ENCODE peak calls at places on chromosomes 11 and 22, in five cellular contexts. One of them, this sample, is unnamed.

GRCh38 chr11:111882202-111882601 is 2.9 kb downstream of the CFAP68 start:
- ATAC-seq in heart left ventricle: no peak
- ATAC-seq in body of pancreas: no peak
- ATAC-seq in HCT116: no peak
- ATAC-seq in A549: no peak
- ATAC-seq in this sample: no peak

GRCh38 chr11:133816146-133816545 is 29.2 kb downstream of the SPATA19 start:
- ATAC-seq in heart left ventricle: no peak
- ATAC-seq in body of pancreas: no peak
- ATAC-seq in HCT116: no peak
- ATAC-seq in A549: no peak
- ATAC-seq in this sample: no peak

GRCh38 chr11:10594407-10594806 is 25.9 kb upstream of the LYVE1 start:
- ATAC-seq in heart left ventricle: no peak
- ATAC-seq in body of pancreas: no peak
- ATAC-seq in HCT116: no peak
- ATAC-seq in A549: no peak
- ATAC-seq in this sample: no peak

GRCh38 chr11:46249103-46249942 is 28.1 kb upstream of the CREB3L1 start:
- ATAC-seq in heart left ventricle: peak
- ATAC-seq in body of pancreas: no peak
- ATAC-seq in HCT116: no peak
- ATAC-seq in A549: no peak
- ATAC-seq in this sample: no peak

GRCh38 chr11:477042-477715 is 27.1 kb downstream of the PTDSS2 start:
- ATAC-seq in heart left ventricle: no peak
- ATAC-seq in body of pancreas: no peak
- ATAC-seq in HCT116: no peak
- ATAC-seq in A549: no peak
- ATAC-seq in this sample: no peak

GRCh38 chr22:50656122-50657070 is 16.2 kb upstream of the SHANK3 start:
- ATAC-seq in heart left ventricle: peak
- ATAC-seq in body of pancreas: peak
- ATAC-seq in HCT116: peak
- ATAC-seq in A549: peak
- ATAC-seq in this sample: peak

GRCh38 chr22:29914165-29914564 is 31.2 kb downstream of the MTMR3 start:
- ATAC-seq in heart left ventricle: peak
- ATAC-seq in body of pancreas: no peak
- ATAC-seq in HCT116: no peak
- ATAC-seq in A549: no peak
- ATAC-seq in this sample: peak

GRCh38 chr22:25488244-25489020 is 76.0 kb upstream of the GRK3 start:
- ATAC-seq in heart left ventricle: peak
- ATAC-seq in body of pancreas: peak
- ATAC-seq in HCT116: peak
- ATAC-seq in A549: peak
- ATAC-seq in this sample: no peak

GRCh38 chr11:64713031-64713780 is 9.8 kb downstream of the NRXN2 start:
- ATAC-seq in heart left ventricle: peak
- ATAC-seq in body of pancreas: peak
- ATAC-seq in HCT116: no peak
- ATAC-seq in A549: no peak
- ATAC-seq in this sample: peak

GRCh38 chr11:61806785-61807184 is 10.0 kb downstream of the FADS1 start:
- ATAC-seq in heart left ventricle: no peak
- ATAC-seq in body of pancreas: no peak
- ATAC-seq in HCT116: no peak
- ATAC-seq in A549: no peak
- ATAC-seq in this sample: no peak

GRCh38 chr11:14124886-14125285 is 162.4 kb downstream of the SPON1 start:
- ATAC-seq in heart left ventricle: no peak
- ATAC-seq in body of pancreas: no peak
- ATAC-seq in HCT116: no peak
- ATAC-seq in A549: no peak
- ATAC-seq in this sample: no peak

GRCh38 chr11:65439331-65440181 is 17.0 kb downstream of the NEAT1 start:
- ATAC-seq in heart left ventricle: no peak
- ATAC-seq in body of pancreas: no peak
- ATAC-seq in HCT116: no peak
- ATAC-seq in A549: no peak
- ATAC-seq in this sample: no peak

GRCh38 chr11:129239207-129239606 is 47.1 kb upstream of the ARHGAP32 start:
- ATAC-seq in heart left ventricle: no peak
- ATAC-seq in body of pancreas: no peak
- ATAC-seq in HCT116: no peak
- ATAC-seq in A549: no peak
- ATAC-seq in this sample: no peak

GRCh38 chr22:20514658-20515406 is 7.4 kb downstream of the MED15 start:
- ATAC-seq in heart left ventricle: peak
- ATAC-seq in body of pancreas: no peak
- ATAC-seq in HCT116: peak
- ATAC-seq in A549: peak
- ATAC-seq in this sample: peak

GRCh38 chr22:23677701-23677995 is 13.2 kb upstream of the RGL4 start:
- ATAC-seq in heart left ventricle: no peak
- ATAC-seq in body of pancreas: no peak
- ATAC-seq in HCT116: no peak
- ATAC-seq in A549: no peak
- ATAC-seq in this sample: no peak

GRCh38 chr22:21032037-21032842 is at the start of gene SLC7A4:
- ATAC-seq in heart left ventricle: peak
- ATAC-seq in body of pancreas: peak
- ATAC-seq in HCT116: no peak
- ATAC-seq in A549: no peak
- ATAC-seq in this sample: peak

GRCh38 chr11:62770778-62771143 is 435 bp upstream of the TAF6L start:
- ATAC-seq in heart left ventricle: peak
- ATAC-seq in body of pancreas: peak
- ATAC-seq in HCT116: no peak
- ATAC-seq in A549: peak
- ATAC-seq in this sample: peak

GRCh38 chr11:64139045-64139444 is 26.9 kb downstream of the MACROD1 start:
- ATAC-seq in heart left ventricle: peak
- ATAC-seq in body of pancreas: no peak
- ATAC-seq in HCT116: no peak
- ATAC-seq in A549: no peak
- ATAC-seq in this sample: no peak

GRCh38 chr11:112533682-112534081 is 273.0 kb upstream of the PLET1 start:
- ATAC-seq in heart left ventricle: no peak
- ATAC-seq in body of pancreas: no peak
- ATAC-seq in HCT116: no peak
- ATAC-seq in A549: no peak
- ATAC-seq in this sample: no peak

GRCh38 chr11:10302744-10303557 is 1.9 kb upstream of the ADM start:
- ATAC-seq in heart left ventricle: peak
- ATAC-seq in body of pancreas: peak
- ATAC-seq in HCT116: peak
- ATAC-seq in A549: peak
- ATAC-seq in this sample: peak

GRCh38 chr11:114395776-114396175 is 4.5 kb downstream of the C11orf71 start:
- ATAC-seq in heart left ventricle: no peak
- ATAC-seq in body of pancreas: no peak
- ATAC-seq in HCT116: peak
- ATAC-seq in A549: no peak
- ATAC-seq in this sample: no peak

GRCh38 chr11:22668005-22668796 is 1.8 kb downstream of the GAS2 start:
- ATAC-seq in heart left ventricle: no peak
- ATAC-seq in body of pancreas: no peak
- ATAC-seq in HCT116: no peak
- ATAC-seq in A549: peak
- ATAC-seq in this sample: no peak

GRCh38 chr11:122440783-122441701 is 214.5 kb upstream of the UBASH3B start:
- ATAC-seq in heart left ventricle: peak
- ATAC-seq in body of pancreas: peak
- ATAC-seq in HCT116: no peak
- ATAC-seq in A549: peak
- ATAC-seq in this sample: peak

GRCh38 chr22:44764974-44765373 is 12.6 kb downstream of the ARHGAP8 start:
- ATAC-seq in heart left ventricle: no peak
- ATAC-seq in body of pancreas: no peak
- ATAC-seq in HCT116: no peak
- ATAC-seq in A549: no peak
- ATAC-seq in this sample: no peak

GRCh38 chr22:39244073-39244495 is 698 bp downstream of the PDGFB start:
- ATAC-seq in heart left ventricle: no peak
- ATAC-seq in body of pancreas: no peak
- ATAC-seq in HCT116: no peak
- ATAC-seq in A549: no peak
- ATAC-seq in this sample: no peak

GRCh38 chr22:26953380-26953807 is 296.0 kb downstream of the MIAT start:
- ATAC-seq in heart left ventricle: no peak
- ATAC-seq in body of pancreas: no peak
- ATAC-seq in HCT116: no peak
- ATAC-seq in A549: no peak
- ATAC-seq in this sample: no peak

GRCh38 chr11:57761301-57762234 is at the start of gene CTNND1:
- ATAC-seq in heart left ventricle: peak
- ATAC-seq in body of pancreas: peak
- ATAC-seq in HCT116: peak
- ATAC-seq in A549: peak
- ATAC-seq in this sample: peak

GRCh38 chr11:125036933-125037332 is 26.2 kb upstream of the SLC37A2 start:
- ATAC-seq in heart left ventricle: no peak
- ATAC-seq in body of pancreas: no peak
- ATAC-seq in HCT116: no peak
- ATAC-seq in A549: no peak
- ATAC-seq in this sample: no peak

GRCh38 chr11:114102993-114103896 is 43.7 kb downstream of the ZBTB16 start:
- ATAC-seq in heart left ventricle: no peak
- ATAC-seq in body of pancreas: no peak
- ATAC-seq in HCT116: no peak
- ATAC-seq in A549: no peak
- ATAC-seq in this sample: no peak

GRCh38 chr22:25987948-25988347 is 181.3 kb upstream of the SEZ6L start:
- ATAC-seq in heart left ventricle: no peak
- ATAC-seq in body of pancreas: no peak
- ATAC-seq in HCT116: no peak
- ATAC-seq in A549: no peak
- ATAC-seq in this sample: no peak

GRCh38 chr11:11553595-11553994 is 68.2 kb downstream of the GALNT18 start:
- ATAC-seq in heart left ventricle: no peak
- ATAC-seq in body of pancreas: no peak
- ATAC-seq in HCT116: no peak
- ATAC-seq in A549: no peak
- ATAC-seq in this sample: no peak

GRCh38 chr22:42116848-42117424 is 13.7 kb downstream of the CYP2D6 start:
- ATAC-seq in heart left ventricle: no peak
- ATAC-seq in body of pancreas: no peak
- ATAC-seq in HCT116: peak
- ATAC-seq in A549: no peak
- ATAC-seq in this sample: no peak

GRCh38 chr11:33733978-33734377 is 2.2 kb downstream of the CD59 start:
- ATAC-seq in heart left ventricle: no peak
- ATAC-seq in body of pancreas: no peak
- ATAC-seq in HCT116: no peak
- ATAC-seq in A549: no peak
- ATAC-seq in this sample: no peak
- H3K4me3 ChIP-seq in heart left ventricle: peak
- H3K4me3 ChIP-seq in body of pancreas: no peak
- H3K4me3 ChIP-seq in HCT116: no peak
- H3K4me3 ChIP-seq in A549: peak
- H3K4me3 ChIP-seq in this sample: peak

GRCh38 chr11:2699531-2700414 is at the start of gene KCNQ1OT1:
- ATAC-seq in heart left ventricle: peak
- ATAC-seq in body of pancreas: peak
- ATAC-seq in HCT116: peak
- ATAC-seq in A549: peak
- ATAC-seq in this sample: peak
- TF ChIP-seq POLR2A in heart left ventricle: peak
- TF ChIP-seq POLR2A in body of pancreas: peak
- TF ChIP-seq POLR2A in HCT116: peak
- TF ChIP-seq POLR2A in A549: peak
- TF ChIP-seq POLR2A in this sample: peak

DNA sequence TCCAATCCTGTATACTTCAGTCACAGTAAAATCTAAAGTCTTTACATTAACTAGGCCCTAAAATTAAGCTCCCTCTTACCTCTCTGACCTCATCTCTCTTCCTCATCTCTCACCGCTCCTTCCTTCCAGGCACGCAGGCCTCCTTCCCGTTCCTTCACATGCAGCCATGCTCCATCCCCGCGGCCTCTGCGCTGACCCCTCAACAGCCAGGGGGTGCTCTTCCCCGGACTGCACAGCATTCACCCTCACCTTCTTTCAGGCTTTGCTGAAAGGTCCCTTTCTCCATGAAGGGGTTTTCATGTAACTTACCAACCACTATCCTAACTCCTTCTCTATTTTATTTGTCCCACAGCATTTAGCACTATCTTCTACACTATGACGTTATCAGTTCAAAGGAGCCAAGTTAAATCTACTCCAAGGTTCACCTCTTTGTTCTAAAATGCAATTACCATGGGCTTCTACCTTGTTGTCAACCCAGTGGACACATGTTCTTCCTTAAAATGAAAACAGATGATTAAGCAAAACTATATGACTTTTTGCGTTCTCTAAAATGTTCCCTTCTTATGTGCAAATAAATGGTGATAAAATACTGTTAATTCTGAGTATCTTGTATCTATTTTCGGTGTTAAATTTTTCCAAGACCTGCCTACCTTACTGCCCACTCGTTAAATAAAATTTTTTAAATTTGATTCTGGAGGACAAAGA is 57.8 kb upstream of the APOA1 start:
- ATAC-seq in heart left ventricle: no peak
- ATAC-seq in body of pancreas: no peak
- ATAC-seq in HCT116: peak
- ATAC-seq in A549: peak
- ATAC-seq in this sample: no peak
- TF ChIP-seq CTCF in heart left ventricle: peak
- TF ChIP-seq CTCF in body of pancreas: no peak
- TF ChIP-seq CTCF in HCT116: no peak
- TF ChIP-seq CTCF in A549: no peak
- TF ChIP-seq CTCF in this sample: peak

DNA sequence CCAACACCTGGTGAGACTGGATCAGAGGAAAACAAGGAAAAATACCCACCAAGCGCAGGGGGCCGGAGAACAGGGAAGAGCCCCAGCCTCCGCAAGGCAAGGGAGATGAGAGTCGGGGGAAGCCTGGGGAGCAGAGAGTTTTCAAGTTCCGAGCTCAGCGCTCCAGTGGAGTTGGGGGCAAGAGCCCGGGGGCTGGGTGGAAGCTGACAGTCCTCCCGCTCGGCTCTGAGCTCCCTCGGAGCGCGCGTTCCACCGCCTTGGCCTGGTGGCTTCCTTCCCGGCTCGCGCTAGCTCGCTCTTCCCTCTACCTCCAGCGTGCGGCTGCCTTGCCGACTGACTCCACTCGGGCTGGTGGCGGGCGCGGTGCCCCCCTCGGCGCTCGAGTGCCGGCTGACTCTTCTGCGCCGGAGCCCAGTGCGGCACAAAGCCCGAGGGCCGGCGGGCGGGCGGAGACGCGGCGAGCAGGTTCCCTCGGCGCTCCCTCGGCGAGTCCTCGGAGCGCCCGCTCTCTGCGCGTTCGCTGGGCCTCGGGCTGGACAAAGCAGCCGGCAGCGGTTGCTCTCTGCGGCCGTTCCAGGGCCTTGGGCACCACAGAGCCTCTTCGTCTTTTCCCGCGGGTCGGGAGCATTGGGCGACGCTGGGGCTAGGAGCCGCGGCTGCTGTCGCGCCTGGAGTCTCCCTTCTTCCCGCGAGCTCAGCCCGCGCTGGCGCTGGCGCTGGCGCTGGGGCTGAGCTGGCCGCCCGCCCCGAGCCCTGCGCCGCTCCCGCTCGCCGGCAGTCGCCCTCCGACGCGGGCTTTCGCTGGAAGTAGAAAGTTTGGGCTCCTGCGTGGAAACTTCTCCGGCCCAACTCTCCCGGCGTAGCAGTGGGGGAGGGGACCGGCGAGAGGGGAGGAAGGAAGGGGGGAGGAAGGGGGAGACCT is 1.0 kb downstream of the PAX6 start:
- ATAC-seq in heart left ventricle: peak
- ATAC-seq in body of pancreas: peak
- ATAC-seq in HCT116: peak
- ATAC-seq in A549: peak
- ATAC-seq in this sample: peak
- H3K4me3 ChIP-seq in heart left ventricle: peak
- H3K4me3 ChIP-seq in body of pancreas: peak
- H3K4me3 ChIP-seq in HCT116: peak
- H3K4me3 ChIP-seq in A549: peak
- H3K4me3 ChIP-seq in this sample: peak